ENCODE peak calls at places on chromosomes 1 and 21, in ten cellular contexts. H is tibial artery; I is pancreas; X is AG04450; W is HL-60; V is testis; S is psoas muscle; C is CD4-positive, alpha-beta memory T cell; N is RWPE1; P is osteoblast. A is an unnamed sample.

GRCh38 chr1:18724001-18724411 is 93.4 kb downstream of the PAX7 start:
- DNase-seq in H (no peak), I (no peak), X (no peak), W (no peak), V (no peak), S (no peak), C (no peak), N (no peak), P (peak; percentile 87), A (no peak)

GRCh38 chr1:171881466-171881865 is 40.2 kb downstream of the DNM3 start:
- DNase-seq in H (no peak), I (no peak), X (no peak), W (no peak), V (no peak), S (no peak), C (no peak), N (no peak), P (no peak), A (no peak)

GRCh38 chr1:172549621-172550280 is 16.8 kb downstream of the SUCO start:
- DNase-seq in H (no peak), I (no peak), X (no peak), W (no peak), V (no peak), S (no peak), C (no peak), N (no peak), P (no peak), A (no peak)

GRCh38 chr1:230877139-230877923 is 9.0 kb upstream of the C1orf198 start:
- DNase-seq in H (no peak), I (no peak), X (peak; percentile 36), W (no peak), V (no peak), S (no peak), C (no peak), N (no peak), P (peak; percentile 88), A (no peak)

GRCh38 chr1:204418174-204419063 is 6.8 kb upstream of the PPP1R15B start:
- DNase-seq in H (no peak), I (no peak), X (no peak), W (no peak), V (peak; percentile 13), S (no peak), C (no peak), N (no peak), P (peak; percentile 63), A (no peak)

GRCh38 chr1:113681596-113682337 is 77.5 kb downstream of the PHTF1 start:
- DNase-seq in H (no peak), I (no peak), X (no peak), W (no peak), V (no peak), S (no peak), C (no peak), N (no peak), P (no peak), A (no peak)

GRCh38 chr21:33949516-33950424 is 34.2 kb upstream of the ATP5PO start:
- DNase-seq in H (no peak), I (no peak), X (no peak), W (no peak), V (no peak), S (no peak), C (peak; percentile 65), N (no peak), P (no peak), A (no peak)

GRCh38 chr1:93629101-93630059 is 52.3 kb downstream of the BCAR3 start:
- DNase-seq in H (peak; percentile 35), I (peak; percentile 32), X (peak; percentile 67), W (peak; percentile 12), V (peak; percentile 64), S (no peak), C (peak; percentile 62), N (no peak), P (no peak), A (peak; percentile 74)

GRCh38 chr1:94863919-94864318 is 43.8 kb downstream of the SLC44A3 start:
- DNase-seq in H (peak; percentile 72), I (peak; percentile 60), X (peak; percentile 46), W (no peak), V (peak; percentile 60), S (no peak), C (no peak), N (peak; percentile 80), P (no peak), A (peak; percentile 71)

GRCh38 chr1:52323731-52324130 is 42.3 kb downstream of the CC2D1B start:
- DNase-seq in H (no peak), I (no peak), X (no peak), W (no peak), V (no peak), S (no peak), C (no peak), N (no peak), P (no peak), A (no peak)

GRCh38 chr1:84442256-84442655 is 36.8 kb upstream of the RPF1 start:
- DNase-seq in H (no peak), I (no peak), X (peak; percentile 78), W (peak; percentile 74), V (no peak), S (no peak), C (peak; percentile 75), N (peak; percentile 62), P (peak; percentile 87), A (no peak)

GRCh38 chr1:230102046-230102445 is 35.0 kb downstream of the GALNT2 start:
- DNase-seq in H (no peak), I (no peak), X (no peak), W (no peak), V (no peak), S (no peak), C (no peak), N (no peak), P (no peak), A (no peak)

GRCh38 chr1:3283849-3284248 is 170.6 kb upstream of the ARHGEF16 start:
- DNase-seq in H (no peak), I (peak; percentile 41), X (no peak), W (no peak), V (peak; percentile 60), S (no peak), C (no peak), N (peak; percentile 25), P (peak; percentile 99), A (no peak)

GRCh38 chr1:30760596-30761311 is 3.2 kb upstream of the LAPTM5 start:
- DNase-seq in H (no peak), I (no peak), X (no peak), W (peak; percentile 26), V (no peak), S (no peak), C (no peak), N (no peak), P (peak; percentile 32), A (no peak)

GRCh38 chr1:241269116-241269515 is 87.9 kb downstream of the RGS7 start:
- DNase-seq in H (no peak), I (no peak), X (no peak), W (no peak), V (no peak), S (no peak), C (no peak), N (no peak), P (no peak), A (no peak)

GRCh38 chr1:34825455-34826081 is 32.8 kb downstream of the GJA4 start:
- DNase-seq in H (peak; percentile 46), I (peak; percentile 73), X (no peak), W (no peak), V (no peak), S (no peak), C (no peak), N (no peak), P (peak; percentile 61), A (no peak)

GRCh38 chr1:200154069-200154767 is 126.7 kb downstream of the NR5A2 start:
- DNase-seq in H (no peak), I (no peak), X (no peak), W (peak; percentile 57), V (no peak), S (no peak), C (peak; percentile 54), N (peak; percentile 20), P (no peak), A (no peak)

GRCh38 chr21:31276663-31277062 is 67.4 kb downstream of the TIAM1 start:
- DNase-seq in H (no peak), I (no peak), X (no peak), W (no peak), V (no peak), S (no peak), C (no peak), N (no peak), P (no peak), A (no peak)
- H3K27ac ChIP-seq in H (no peak overlapping the region), I (no peak overlapping the region), X (no peak overlapping the region), W (no peak overlapping the region), V (no peak overlapping the region), S (no peak overlapping the region), C (no peak overlapping the region), N (no peak overlapping the region), P (no peak overlapping the region), A (no peak overlapping the region)

GRCh38 chr1:239619190-239619589 is 232.8 kb downstream of the CHRM3 start:
- DNase-seq in H (no peak), I (no peak), X (no peak), W (no peak), V (no peak), S (no peak), C (no peak), N (no peak), P (no peak), A (no peak)
- H3K27ac ChIP-seq in H (no peak overlapping the region), I (no peak overlapping the region), X (no peak overlapping the region), W (no peak overlapping the region), V (no peak overlapping the region), S (no peak overlapping the region), C (no peak overlapping the region), N (no peak overlapping the region), P (no peak overlapping the region), A (no peak overlapping the region)

GRCh38 chr1:24903955-24904730 is 25.9 kb downstream of the RUNX3 start:
- DNase-seq in H (peak; percentile 14), I (no peak), X (no peak), W (no peak), V (no peak), S (no peak), C (no peak), N (no peak), P (peak; percentile 79), A (no peak)

GRCh38 chr1:24903560-24903954 is 26.5 kb downstream of the RUNX3 start:
- DNase-seq in H (no peak), I (no peak), X (no peak), W (no peak), V (no peak), S (no peak), C (no peak), N (no peak), P (peak; percentile 74), A (no peak)

GRCh38 chr1:24901791-24902470 is 28.1 kb downstream of the RUNX3 start:
- DNase-seq in H (peak; percentile 13), I (no peak), X (no peak), W (no peak), V (no peak), S (no peak), C (no peak), N (no peak), P (peak; percentile 81), A (no peak)

GRCh38 chr1:24902471-24902891 is 27.6 kb downstream of the RUNX3 start:
- DNase-seq in H (peak; percentile 7), I (no peak), X (no peak), W (no peak), V (no peak), S (no peak), C (no peak), N (no peak), P (peak; percentile 67), A (no peak)

GRCh38 chr1:24903011-24903461 is 27.0 kb downstream of the RUNX3 start:
- DNase-seq in H (peak; percentile 8), I (no peak), X (no peak), W (no peak), V (no peak), S (no peak), C (no peak), N (no peak), P (peak; percentile 80), A (no peak)
- H3K27ac ChIP-seq in H (no peak overlapping the region), I (no peak overlapping the region), X (no peak overlapping the region), W (no peak overlapping the region), V (no peak overlapping the region), S (no peak overlapping the region), C (no peak overlapping the region), N (no peak overlapping the region), P (no peak overlapping the region), A (no peak overlapping the region)

GRCh38 chr1:64871256-64871655 is 95.1 kb downstream of the JAK1 start:
- DNase-seq in H (no peak), I (no peak), X (no peak), W (no peak), V (no peak), S (no peak), C (no peak), N (no peak), P (no peak), A (no peak)
- H3K27ac ChIP-seq in H (no peak overlapping the region), I (no peak overlapping the region), X (no peak overlapping the region), W (no peak overlapping the region), V (no peak overlapping the region), S (no peak overlapping the region), C (no peak overlapping the region), N (no peak overlapping the region), P (no peak overlapping the region), A (no peak overlapping the region)

A was measured in tibial nerve.